ENCODE peak calls at places on chromosomes 4 and X, in six cellular contexts. E is Calu3, L is GM20000, A is AG09319, O is D721Med, R is NB4. C is an unnamed sample.

GRCh38 chr4:40099010-40099409 is 42.4 kb downstream of the N4BP2 start:
- DNase-seq in E (no peak), L (no peak), A (no peak), O (no peak), R (peak), C (no peak)

GRCh38 chrX:9498236-9498635 is 33.4 kb downstream of the TBL1X start:
- DNase-seq in E (no peak), L (no peak), A (no peak), O (no peak), R (no peak), C (no peak)

GRCh38 chrX:71224969-71225368 is 1.9 kb downstream of the GJB1 start:
- DNase-seq in E (no peak), L (no peak), A (no peak), O (no peak), R (peak), C (no peak)

GRCh38 chr4:26909369-26909768 is 48.7 kb downstream of the STIM2 start:
- DNase-seq in E (no peak), L (no peak), A (no peak), O (no peak), R (no peak), C (no peak)

GRCh38 chr4:3688018-3688998 is 77.9 kb upstream of the ADRA2C start:
- DNase-seq in E (no peak), L (no peak), A (no peak), O (no peak), R (peak), C (no peak)

GRCh38 chr4:76090241-76090691 is 15.8 kb downstream of the ART3 start:
- DNase-seq in E (peak), L (peak), A (peak), O (no peak), R (peak), C (peak)

GRCh38 chrX:44997888-44998287 is 124.9 kb downstream of the KDM6A start:
- DNase-seq in E (no peak), L (peak), A (no peak), O (no peak), R (no peak), C (peak)

GRCh38 chrX:30865020-30865419 is 24.0 kb downstream of the TAB3 start:
- DNase-seq in E (peak), L (peak), A (no peak), O (no peak), R (peak), C (no peak)

GRCh38 chrX:12792711-12793110 is 1.5 kb downstream of the PRPS2 start:
- DNase-seq in E (no peak), L (no peak), A (no peak), O (no peak), R (no peak), C (no peak)

GRCh38 chr4:100042235-100042634 is 92.2 kb upstream of the H2AZ1 start:
- DNase-seq in E (peak), L (no peak), A (no peak), O (no peak), R (no peak), C (no peak)

GRCh38 chr4:82201303-82201702 is 172.5 kb downstream of the HNRNPD start:
- DNase-seq in E (peak), L (no peak), A (no peak), O (no peak), R (no peak), C (no peak)

GRCh38 chrX:80808854-80809493 is 703 bp downstream of the BRWD3 start:
- DNase-seq in E (peak), L (no peak), A (no peak), O (no peak), R (peak), C (no peak)

DNA sequence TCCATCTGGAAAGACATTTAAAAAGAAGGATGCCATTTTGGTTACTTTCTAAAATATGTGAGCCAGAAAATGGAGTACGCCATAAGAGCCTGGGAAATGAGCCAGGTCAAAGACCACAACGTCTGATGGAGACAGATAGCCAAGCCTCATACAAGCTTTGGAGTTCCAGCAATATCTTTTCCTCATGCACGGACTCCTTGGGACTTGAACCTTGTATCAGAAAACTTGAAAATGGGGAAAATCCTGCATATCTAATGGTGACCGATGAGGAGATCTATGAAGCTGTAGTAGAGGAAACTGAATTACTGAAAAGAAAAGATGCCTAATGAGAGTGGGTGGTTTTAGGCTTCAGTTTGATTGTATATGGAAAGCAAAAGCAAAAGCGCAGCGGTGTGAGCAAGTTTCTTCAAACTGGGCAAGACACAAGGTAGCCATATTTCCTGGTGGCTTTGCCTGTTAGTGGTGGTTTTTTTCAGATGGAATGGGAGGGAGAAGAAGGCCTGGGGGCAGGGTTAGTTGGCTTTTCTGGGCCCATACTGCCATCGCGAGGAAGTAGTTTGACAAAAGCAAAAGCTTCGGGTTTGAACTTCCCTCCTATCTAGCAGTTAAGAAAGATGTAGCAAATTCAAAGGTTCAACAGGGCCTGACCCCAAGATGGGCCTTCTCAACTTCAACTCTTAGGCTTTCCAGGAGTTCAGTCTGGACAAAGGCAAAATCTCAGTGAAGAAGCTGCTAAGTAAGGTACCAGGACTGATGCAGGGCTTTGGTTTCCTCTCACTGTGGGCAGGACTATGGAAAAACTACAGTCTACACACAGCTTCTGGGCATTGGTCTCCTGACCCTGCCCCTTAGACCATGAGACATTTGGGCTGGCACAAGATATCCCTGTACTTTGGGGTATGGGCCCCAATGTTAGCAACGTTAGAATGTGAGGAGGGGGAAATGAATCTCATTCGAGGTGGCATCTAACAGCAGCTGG is 210.0 kb upstream of the STK26 start:
- DNase-seq in E (no peak), L (peak), A (peak), O (no peak), R (no peak), C (peak)
- TF ChIP-seq CTCF in E (no peak), L (no peak), A (peak), O (no peak), R (no peak), C (peak)

GRCh38 chr4:86556791-86557415 is 37.2 kb upstream of the PTPN13 start:
- DNase-seq in E (no peak), L (no peak), A (no peak), O (no peak), R (peak), C (no peak)

GRCh38 chr4:86558258-86558657 is 35.9 kb upstream of the PTPN13 start:
- DNase-seq in E (no peak), L (no peak), A (no peak), O (no peak), R (no peak), C (no peak)

GRCh38 chr4:86558799-86559198 is 35.3 kb upstream of the PTPN13 start:
- DNase-seq in E (no peak), L (no peak), A (no peak), O (no peak), R (no peak), C (no peak)

GRCh38 chr4:86557526-86557925 is 36.6 kb upstream of the PTPN13 start:
- DNase-seq in E (no peak), L (no peak), A (no peak), O (no peak), R (no peak), C (peak)

DNA sequence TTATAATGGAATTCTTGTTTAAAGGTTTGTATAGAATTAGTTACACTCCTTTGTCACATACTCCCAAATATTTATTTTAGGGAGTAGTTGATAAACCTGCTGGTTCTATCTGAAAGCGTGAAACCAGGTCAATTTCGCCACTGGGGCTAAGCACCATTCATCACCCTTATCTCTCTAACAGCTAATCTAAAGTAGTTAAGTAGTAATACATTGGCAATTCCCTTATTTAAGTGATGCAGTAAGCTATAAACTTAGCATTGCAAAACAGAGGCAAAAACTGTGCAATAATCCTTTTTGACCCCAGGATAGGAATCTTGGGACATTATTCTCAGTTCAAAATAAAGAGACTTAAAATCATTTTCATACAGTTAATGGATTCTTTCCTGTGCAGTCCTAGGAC is 33.7 kb upstream of the PTPN13 start:
- DNase-seq in E (no peak), L (no peak), A (no peak), O (no peak), R (no peak), C (no peak)
- TF ChIP-seq CTCF in E (no peak), L (no peak), A (no peak), O (no peak), R (no peak), C (no peak)

DNA sequence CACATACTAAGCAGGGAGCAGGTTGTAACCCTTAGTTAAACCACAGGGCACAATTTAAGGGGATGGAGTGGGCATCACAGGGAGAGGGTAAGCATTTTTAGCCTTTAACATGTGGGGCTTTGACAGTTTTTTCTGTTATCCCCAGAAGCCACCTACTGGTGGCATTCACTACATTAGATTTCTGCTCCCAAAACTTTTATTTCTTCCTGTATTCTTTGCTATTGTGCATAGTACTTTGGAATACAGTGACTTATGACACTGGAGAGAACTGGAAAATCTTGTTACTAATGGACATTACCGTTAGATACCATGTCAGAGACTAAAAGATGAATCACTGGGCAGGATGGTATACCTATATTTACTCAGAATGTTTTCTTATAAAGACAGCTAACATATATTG is 7.3 kb downstream of the TRIM75 start:
- DNase-seq in E (no peak), L (no peak), A (no peak), O (no peak), R (no peak), C (no peak)
- TF ChIP-seq CTCF in E (no peak), L (no peak), A (peak), O (no peak), R (peak), C (no peak)

GRCh38 chrX:148049441-148049840 is 68.3 kb downstream of the FMR1NB start:
- DNase-seq in E (peak), L (peak), A (no peak), O (no peak), R (peak), C (peak)
- TF ChIP-seq CTCF in E (no peak), L (no peak), A (peak), O (peak), R (no peak), C (peak)

GRCh38 chr4:28463184-28463690 is 1602.6 kb downstream of the STIM2 start:
- DNase-seq in E (no peak), L (no peak), A (no peak), O (no peak), R (no peak), C (no peak)

GRCh38 chr4:28464823-28465222 is 1604.2 kb downstream of the STIM2 start:
- DNase-seq in E (no peak), L (no peak), A (no peak), O (no peak), R (no peak), C (no peak)

GRCh38 chr4:28462766-28463165 is 1602.1 kb downstream of the STIM2 start:
- DNase-seq in E (no peak), L (no peak), A (no peak), O (no peak), R (no peak), C (no peak)
- TF ChIP-seq CTCF in E (no peak), L (no peak), A (no peak), O (peak), R (no peak), C (no peak)

DNA sequence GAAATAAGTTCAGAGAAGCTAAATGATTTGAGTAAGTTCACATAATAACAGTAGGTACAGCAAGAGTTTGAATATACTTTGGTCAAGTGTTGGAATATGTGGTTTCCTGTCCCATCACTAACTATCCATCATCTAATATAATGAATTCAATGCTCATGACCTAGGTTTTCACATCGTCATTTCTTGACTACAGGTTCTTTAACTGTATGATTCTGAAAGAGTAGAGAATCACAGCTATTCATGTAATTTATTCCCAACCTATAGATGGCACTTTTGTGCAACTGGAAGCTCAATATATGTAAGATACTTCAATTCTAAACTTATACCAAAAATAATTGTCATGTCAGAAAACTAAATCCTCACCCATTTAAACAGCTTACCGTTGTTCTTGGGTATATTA is 53.1 kb downstream of the TIGD2 start:
- DNase-seq in E (no peak), L (no peak), A (no peak), O (no peak), R (no peak), C (no peak)
- TF ChIP-seq CTCF in E (no peak), L (no peak), A (no peak), O (no peak), R (no peak), C (no peak)

GRCh38 chrX:75623535-75623934 is 100.7 kb upstream of the ZDHHC15 start:
- DNase-seq in E (no peak), L (no peak), A (no peak), O (no peak), R (peak), C (no peak)
- TF ChIP-seq CTCF in E (no peak), L (no peak), A (no peak), O (no peak), R (no peak), C (peak)

GRCh38 chrX:147550217-147550616 is 361.5 kb upstream of the FMR1 start:
- DNase-seq in E (no peak), L (no peak), A (no peak), O (no peak), R (peak), C (no peak)
- TF ChIP-seq CTCF in E (no peak), L (no peak), A (no peak), O (peak), R (peak), C (peak)

DNA sequence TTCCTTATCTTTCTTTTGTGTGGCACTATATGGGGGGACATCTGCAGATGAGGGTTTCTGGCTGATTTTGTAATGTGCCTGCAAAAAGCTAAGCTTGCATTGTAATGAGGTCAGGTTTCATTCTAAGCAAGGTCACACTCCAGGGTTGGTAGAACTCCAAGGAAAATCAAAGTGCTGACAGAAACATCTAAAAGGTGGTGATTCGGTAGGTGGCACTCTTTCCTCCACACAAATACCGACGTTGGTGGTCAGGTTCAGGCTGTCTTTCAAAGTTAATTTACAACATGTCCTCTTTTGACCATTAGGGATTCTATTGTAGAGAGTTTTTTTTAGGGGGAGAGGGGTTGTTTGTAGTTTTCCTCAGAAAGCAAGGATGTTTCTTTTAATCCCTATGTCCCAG is 434.4 kb downstream of the PPARGC1A start:
- DNase-seq in E (peak), L (no peak), A (no peak), O (no peak), R (peak), C (no peak)
- TF ChIP-seq CTCF in E (no peak), L (no peak), A (no peak), O (peak), R (peak), C (no peak)